ENCODE peak calls at places on chromosome 11, in five cellular contexts. Q is HepG2, S is K562, P is HCT116, B is H1. C is an unnamed sample. For H3K4me1 and H3K27me3, the result is how much of the 10 kb centered on the place peaks cover.

GRCh38 chr11:1928891-1929541 is 9.5 kb downstream of the TNNT3 start:
- DNase-seq in Q (no peak), S (no peak), P (no peak), B (no peak), C (no peak)

GRCh38 chr11:6455070-6455469 is 14.3 kb upstream of the HPX start:
- DNase-seq in Q (no peak), S (no peak), P (no peak), B (no peak), C (no peak)

GRCh38 chr11:61895046-61895717 is 3.8 kb upstream of the FADS3 start:
- DNase-seq in Q (no peak), S (no peak), P (no peak), B (no peak), C (no peak)

GRCh38 chr11:7759010-7759409 is 37.7 kb downstream of the OR5P2 start:
- DNase-seq in Q (no peak), S (no peak), P (no peak), B (no peak), C (no peak)

GRCh38 chr11:56889986-56890385 is 98.7 kb upstream of the OR5AK2 start:
- DNase-seq in Q (no peak), S (no peak), P (no peak), B (no peak), C (no peak)

GRCh38 chr11:71530602-71531001 is 3.5 kb downstream of the KRTAP5-7 start:
- DNase-seq in Q (no peak), S (no peak), P (no peak), B (peak), C (no peak)

GRCh38 chr11:35419713-35420333 is 465 bp upstream of the SLC1A2 start:
- DNase-seq in Q (no peak), S (no peak), P (no peak), B (no peak), C (no peak)

GRCh38 chr11:44741976-44742375 is 15.2 kb downstream of the TSPAN18 start:
- DNase-seq in Q (no peak), S (no peak), P (no peak), B (no peak), C (no peak)

GRCh38 chr11:110367571-110367970 is 62.2 kb upstream of the FDX1 start:
- DNase-seq in Q (no peak), S (no peak), P (no peak), B (no peak), C (no peak)

GRCh38 chr11:86983071-86983488 is 27.9 kb upstream of the FZD4 start:
- DNase-seq in Q (peak), S (no peak), P (no peak), B (no peak), C (no peak)

GRCh38 chr11:779955-780532 is 2.8 kb upstream of the GATD1 start:
- DNase-seq in Q (no peak), S (no peak), P (no peak), B (no peak), C (no peak)

GRCh38 chr11:70398834-70399680 is 728 bp downstream of the CTTN start:
- DNase-seq in Q (no peak), S (peak), P (no peak), B (no peak), C (no peak)

GRCh38 chr11:130076774-130077481 is 7.2 kb downstream of the APLP2 start:
- DNase-seq in Q (no peak), S (no peak), P (no peak), B (no peak), C (no peak)

GRCh38 chr11:114145166-114145695 is 85.7 kb downstream of the ZBTB16 start:
- DNase-seq in Q (no peak), S (no peak), P (no peak), B (no peak), C (no peak)

GRCh38 chr11:72807021-72807693 is 7.1 kb upstream of the ATG16L2 start:
- DNase-seq in Q (peak), S (no peak), P (no peak), B (no peak), C (no peak)

GRCh38 chr11:2996976-2997375 is 4.8 kb upstream of the NAP1L4 start:
- DNase-seq in Q (no peak), S (no peak), P (no peak), B (no peak), C (no peak)

GRCh38 chr11:63537293-63538101 is 889 bp downstream of the PLAAT4 start:
- DNase-seq in Q (no peak), S (no peak), P (no peak), B (no peak), C (no peak)

GRCh38 chr11:3674189-3674588 is 3.0 kb upstream of the CHRNA10 start:
- DNase-seq in Q (peak), S (no peak), P (no peak), B (no peak), C (no peak)

GRCh38 chr11:1858576-1858975 is 5.7 kb downstream of the LSP1 start:
- DNase-seq in Q (no peak), S (no peak), P (no peak), B (no peak), C (no peak)

GRCh38 chr11:100780470-100780869 is 93.4 kb downstream of the ARHGAP42 start:
- DNase-seq in Q (no peak), S (no peak), P (no peak), B (no peak), C (no peak)

GRCh38 chr11:83002047-83002446 is 69.7 kb downstream of the RAB30 start:
- DNase-seq in Q (no peak), S (no peak), P (no peak), B (no peak), C (no peak)

GRCh38 chr11:74123008-74123448 is 47.8 kb downstream of the C2CD3 start:
- DNase-seq in Q (no peak), S (no peak), P (no peak), B (no peak), C (no peak)

GRCh38 chr11:133619397-133619796 is 87.1 kb upstream of the OPCML start:
- DNase-seq in Q (no peak), S (no peak), P (no peak), B (peak), C (peak)

GRCh38 chr11:64438986-64439771 is 80.2 kb downstream of the RPS6KA4 start:
- DNase-seq in Q (no peak), S (no peak), P (no peak), B (no peak), C (no peak)

GRCh38 chr11:96782632-96783031 is 392.8 kb downstream of the JRKL start:
- DNase-seq in Q (no peak), S (no peak), P (no peak), B (no peak), C (no peak)

GRCh38 chr11:27658535-27659236 is 41.6 kb downstream of the BDNF start:
- DNase-seq in Q (no peak), S (no peak), P (no peak), B (no peak), C (no peak)

GRCh38 chr11:62860835-62861563 is 19.7 kb upstream of the SLC3A2 start:
- DNase-seq in Q (no peak), S (no peak), P (no peak), B (no peak), C (no peak)

GRCh38 chr11:8092587-8093424 is 11.8 kb downstream of the TUB start:
- DNase-seq in Q (peak), S (peak), P (peak), B (peak), C (peak)

GRCh38 chr11:61157743-61158142 is 3.5 kb downstream of the VPS37C start:
- DNase-seq in Q (no peak), S (no peak), P (no peak), B (no peak), C (no peak)

GRCh38 chr11:12838463-12839120 is 164.4 kb downstream of the TEAD1 start:
- DNase-seq in Q (no peak), S (no peak), P (no peak), B (no peak), C (no peak)
- TF ChIP-seq ZNF274 in Q (no peak), S (no peak), P (no peak), B (no peak), C (no peak)

DNA sequence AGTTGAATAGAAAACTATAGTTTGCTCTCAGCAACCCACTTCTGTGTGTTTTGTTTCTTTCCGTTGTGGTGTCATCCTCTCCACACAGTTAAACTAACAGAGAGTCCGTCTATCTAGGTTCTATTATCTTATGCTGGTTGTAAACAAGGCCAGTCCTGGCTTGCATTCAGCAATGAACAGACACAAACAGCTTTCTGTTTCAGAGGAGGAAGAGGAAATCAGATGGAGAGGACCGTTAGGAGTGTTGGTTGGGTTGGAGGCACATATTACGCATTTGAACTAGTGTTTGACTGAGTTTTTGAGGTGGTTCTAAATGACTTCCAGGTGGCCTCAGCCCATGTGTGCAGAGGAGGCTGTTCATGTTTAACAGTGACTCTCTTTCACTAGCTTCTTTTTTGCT is 129.5 kb upstream of the SORL1-AS1 start:
- DNase-seq in Q (peak), S (no peak), P (no peak), B (no peak), C (no peak)
- H3K4me1 ChIP-seq in Q (under half), S (under half), P (under half), B (under half), C (under half)

GRCh38 chr11:126423154-126423553 is 67.7 kb downstream of the ST3GAL4 start:
- DNase-seq in Q (no peak), S (no peak), P (no peak), B (no peak), C (no peak)
- H3K27me3 ChIP-seq in Q (under half), S (half or more), P (under half), B (under half), C (under half)

GRCh38 chr11:121625784-121626506 is 173.2 kb upstream of the SORL1-AS1 start:
- DNase-seq in Q (no peak), S (no peak), P (no peak), B (no peak), C (no peak)
- TF ChIP-seq ZNF274 in Q (no peak), S (no peak), P (no peak), B (no peak), C (no peak)

GRCh38 chr11:60118333-60118732 is 29.9 kb downstream of the MS4A2 start:
- DNase-seq in Q (no peak), S (peak), P (no peak), B (no peak), C (no peak)

GRCh38 chr11:60124802-60125432 is 36.5 kb downstream of the MS4A2 start:
- DNase-seq in Q (no peak), S (peak), P (no peak), B (no peak), C (no peak)

GRCh38 chr11:60122414-60123036 is 34.1 kb downstream of the MS4A2 start:
- DNase-seq in Q (no peak), S (no peak), P (no peak), B (no peak), C (no peak)

GRCh38 chr11:60119708-60120107 is 31.2 kb downstream of the MS4A2 start:
- DNase-seq in Q (no peak), S (no peak), P (no peak), B (no peak), C (no peak)

GRCh38 chr11:60121259-60121658 is 32.8 kb downstream of the MS4A2 start:
- DNase-seq in Q (no peak), S (peak), P (no peak), B (no peak), C (no peak)
- H3K4me1 ChIP-seq in Q (under half), S (under half), P (under half), B (under half), C (under half)

GRCh38 chr11:124875943-124876817 is 10.9 kb downstream of the ROBO3 start:
- DNase-seq in Q (peak), S (peak), P (peak), B (peak), C (peak)

GRCh38 chr11:124874571-124875255 is 9.5 kb downstream of the ROBO3 start:
- DNase-seq in Q (no peak), S (no peak), P (no peak), B (no peak), C (no peak)

GRCh38 chr11:124873980-124874379 is 8.7 kb downstream of the ROBO3 start:
- DNase-seq in Q (no peak), S (no peak), P (no peak), B (no peak), C (no peak)

GRCh38 chr11:124876818-124877630 is 11.8 kb downstream of the ROBO3 start:
- DNase-seq in Q (no peak), S (no peak), P (no peak), B (peak), C (no peak)

DNA sequence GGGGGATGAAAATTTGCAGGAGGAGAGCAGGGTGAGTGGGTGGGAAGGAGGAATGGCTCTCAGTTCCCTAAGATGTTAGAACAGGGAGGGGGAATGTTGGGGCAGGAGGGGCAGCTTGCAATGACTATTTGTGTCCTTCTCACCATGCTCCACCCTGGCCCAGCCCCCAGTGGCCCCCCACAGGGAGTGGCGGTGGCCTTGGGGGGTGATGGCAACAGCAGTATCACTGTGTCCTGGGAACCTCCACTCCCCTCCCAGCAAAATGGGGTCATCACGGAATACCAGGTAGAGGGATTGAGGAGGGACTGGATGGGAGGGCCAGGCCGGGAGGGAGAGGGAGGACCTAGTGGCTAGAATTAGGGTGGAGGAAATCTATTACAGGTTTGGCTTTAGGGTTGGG is 10.2 kb downstream of the ROBO3 start:
- DNase-seq in Q (no peak), S (no peak), P (no peak), B (no peak), C (no peak)
- H3K27me3 ChIP-seq in Q (half or more), S (half or more), P (under half), B (half or more), C (under half)

DNA sequence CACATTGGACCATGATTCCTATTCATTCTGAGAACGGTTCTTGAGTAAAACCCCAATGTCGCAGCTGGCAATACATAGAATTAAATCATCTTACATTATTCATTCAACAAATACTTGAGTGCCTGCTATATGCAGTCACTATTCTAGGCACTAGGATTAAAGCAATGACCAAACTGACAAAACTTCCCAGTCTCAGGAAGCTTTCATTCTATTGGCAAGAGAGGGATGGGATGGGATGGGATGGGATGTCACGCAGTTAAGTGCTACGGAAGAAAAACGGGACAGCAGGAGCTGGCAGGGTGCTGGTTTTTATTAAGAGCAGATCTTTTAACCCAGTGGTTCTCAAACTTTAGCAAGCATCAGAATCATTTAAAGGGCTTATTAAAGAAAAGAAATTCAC is 2.9 kb downstream of the PAK1 start:
- DNase-seq in Q (no peak), S (no peak), P (no peak), B (no peak), C (peak)
- TF ChIP-seq ZNF274 in Q (no peak), S (no peak), P (no peak), B (no peak), C (no peak)

DNA sequence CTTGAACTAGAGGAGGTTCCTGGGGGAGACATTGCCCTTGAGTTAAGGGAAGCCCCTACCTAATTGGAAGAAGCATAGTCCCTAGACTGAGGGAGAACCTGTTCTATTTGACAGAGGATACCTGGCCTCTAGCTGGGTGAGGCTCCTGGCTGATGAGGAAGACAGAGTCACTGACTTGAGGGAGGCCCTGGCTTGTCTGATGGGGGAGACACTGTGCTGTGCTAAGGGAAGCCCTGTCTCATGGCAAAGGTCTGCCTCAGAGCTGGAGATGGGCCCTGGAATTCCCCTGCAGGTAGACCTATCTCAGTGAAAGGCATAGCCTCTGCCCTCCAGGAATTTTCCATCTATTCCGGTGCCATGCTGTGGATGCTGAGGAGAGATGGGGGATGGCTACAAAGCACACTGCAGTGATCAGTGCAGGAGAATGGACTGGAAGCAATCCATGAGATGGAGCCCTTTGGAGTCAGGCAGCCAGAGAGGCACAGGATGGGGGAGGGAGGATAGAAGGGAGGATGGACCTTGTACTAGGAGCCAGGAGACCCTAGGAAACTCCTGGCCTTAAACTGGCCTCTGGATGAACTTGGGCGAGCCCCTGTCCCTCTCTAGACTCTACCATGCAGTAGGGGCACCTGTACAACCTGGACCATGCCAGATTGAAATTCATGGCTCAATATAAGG is 39.9 kb downstream of the SLCO2B1 start:
- DNase-seq in Q (no peak), S (no peak), P (no peak), B (no peak), C (no peak)
- H3K4me1 ChIP-seq in Q (under half), S (under half), P (under half), B (under half), C (under half)